ENCODE peak calls at places on chromosomes 16 and 17, in eight cellular contexts. B, C, Y, N, O, P, M and G are unnamed samples.

GRCh38 chr16:69132424-69133252 is at the start of the genes CHTF8 and UTP4:
- DNase-seq in B (peak; percentile 67), M (peak; percentile 69), Y (peak; percentile 77), N (peak; percentile 87), P (peak; percentile 73), O (peak; percentile 95), C (peak; percentile 84), G (peak; percentile 89)

GRCh38 chr16:67773099-67773498 is 33.3 kb downstream of the RANBP10 start:
- DNase-seq in P (no peak), B (no peak), N (no peak), M (no peak), O (no peak), Y (no peak), C (peak; percentile 28), G (no peak)

GRCh38 chr17:65479282-65479681 is 82.2 kb downstream of the AXIN2 start:
- DNase-seq in O (no peak), M (no peak), N (no peak), P (no peak), Y (no peak), C (no peak), B (no peak), G (no peak)

GRCh38 chr17:50279181-50279526 is 4.9 kb downstream of the TMEM92 start:
- DNase-seq in C (no peak), P (no peak), N (no peak), Y (no peak), O (no peak), B (no peak), M (peak; percentile 62), G (peak; percentile 80)

GRCh38 chr17:35171834-35172233 is 22.4 kb downstream of the SLC35G3 start:
- DNase-seq in P (no peak), Y (no peak), M (no peak), O (no peak), C (no peak), B (no peak), N (no peak), G (no peak)

GRCh38 chr17:10875411-10875810 is 37.5 kb upstream of the PIRT start:
- DNase-seq in N (peak; percentile 9), O (no peak), P (no peak), M (no peak), B (no peak), Y (no peak), C (no peak), G (no peak)

GRCh38 chr17:44960654-44961053 is 7.4 kb downstream of the C1QL1 start:
- DNase-seq in B (no peak), Y (no peak), N (no peak), M (no peak), O (peak; percentile 77), C (no peak), P (no peak), G (no peak)

GRCh38 chr17:12201294-12201693 is 180.6 kb downstream of the MAP2K4 start:
- DNase-seq in O (no peak), M (no peak), B (no peak), P (no peak), Y (no peak), N (no peak), C (no peak), G (no peak)

GRCh38 chr17:7440823-7441174 is 1.5 kb downstream of the FGF11 start:
- DNase-seq in O (no peak), C (no peak), B (no peak), N (no peak), M (no peak), P (no peak), Y (no peak), G (no peak)

GRCh38 chr16:17269434-17269833 is 201.3 kb downstream of the XYLT1 start:
- DNase-seq in P (no peak), O (no peak), Y (no peak), B (no peak), C (no peak), N (no peak), M (no peak), G (no peak)

GRCh38 chr17:48520631-48521045 is 10.2 kb downstream of the HOXB1 start:
- DNase-seq in N (no peak), B (no peak), C (no peak), P (no peak), M (no peak), Y (no peak), O (no peak), G (no peak)

GRCh38 chr16:77971306-77972131 is 50.8 kb upstream of the CLEC3A start:
- DNase-seq in N (peak; percentile 81), O (peak; percentile 89), P (peak; percentile 68), B (peak; percentile 70), M (peak; percentile 45), C (peak; percentile 54), Y (peak; percentile 54), G (peak; percentile 31)

GRCh38 chr17:48393271-48393670 is 36.7 kb downstream of the SKAP1 start:
- DNase-seq in O (no peak), Y (no peak), B (no peak), P (no peak), N (no peak), M (no peak), C (no peak), G (no peak)

GRCh38 chr17:28763804-28764266 is 20.0 kb downstream of the TRAF4 start:
- DNase-seq in C (peak; percentile 63), O (no peak), N (peak; percentile 75), P (no peak), Y (peak; percentile 49), M (peak; percentile 72), B (peak; percentile 74), G (peak; percentile 75)